ENCODE peak calls at places on chromosomes 4 and X, in ten cellular contexts. One of them, this sample, is unnamed.

GRCh38 chr4:66032571-66032970 is 362.3 kb upstream of the EPHA5 start:
- DNase-seq in heart right ventricle: no peak
- DNase-seq in sigmoid colon: no peak
- DNase-seq in uterus: no peak
- DNase-seq in IMR-90: no peak
- DNase-seq in tibial artery: no peak
- DNase-seq in adipocyte: no peak
- DNase-seq in effector memory CD4-positive, alpha-beta T cell: no peak
- DNase-seq in SJSA1: no peak
- DNase-seq in small intestine: no peak
- DNase-seq in this sample: no peak

GRCh38 chr4:74499986-74500781 is 55.2 kb downstream of the AREG start:
- DNase-seq in SJSA1: peak; percentile 43
- DNase-seq in heart right ventricle: no peak
- DNase-seq in effector memory CD4-positive, alpha-beta T cell: no peak
- DNase-seq in tibial artery: no peak
- DNase-seq in adipocyte: peak; percentile 4
- DNase-seq in small intestine: no peak
- DNase-seq in uterus: no peak
- DNase-seq in sigmoid colon: no peak
- DNase-seq in IMR-90: peak; percentile 38
- DNase-seq in this sample: no peak

GRCh38 chr4:171031338-171031737 is 781.9 kb upstream of the GALNTL6 start:
- DNase-seq in tibial artery: no peak
- DNase-seq in heart right ventricle: no peak
- DNase-seq in small intestine: no peak
- DNase-seq in effector memory CD4-positive, alpha-beta T cell: no peak
- DNase-seq in sigmoid colon: no peak
- DNase-seq in IMR-90: no peak
- DNase-seq in uterus: no peak
- DNase-seq in adipocyte: no peak
- DNase-seq in SJSA1: no peak
- DNase-seq in this sample: no peak

GRCh38 chr4:128364565-128364964 is 77.0 kb upstream of the PGRMC2 start:
- DNase-seq in adipocyte: no peak
- DNase-seq in effector memory CD4-positive, alpha-beta T cell: no peak
- DNase-seq in uterus: no peak
- DNase-seq in heart right ventricle: no peak
- DNase-seq in tibial artery: no peak
- DNase-seq in SJSA1: no peak
- DNase-seq in sigmoid colon: no peak
- DNase-seq in IMR-90: peak; percentile 74
- DNase-seq in small intestine: no peak
- DNase-seq in this sample: peak; percentile 65

GRCh38 chrX:42714981-42715688 is 62.8 kb downstream of the PPP1R2C start:
- DNase-seq in effector memory CD4-positive, alpha-beta T cell: peak; percentile 3
- DNase-seq in heart right ventricle: peak; percentile 17
- DNase-seq in tibial artery: peak; percentile 69
- DNase-seq in SJSA1: no peak
- DNase-seq in small intestine: peak; percentile 53
- DNase-seq in sigmoid colon: peak; percentile 63
- DNase-seq in adipocyte: peak; percentile 29
- DNase-seq in uterus: no peak
- DNase-seq in IMR-90: no peak
- DNase-seq in this sample: peak; percentile 77

GRCh38 chrX:25016938-25017598 is 1.3 kb upstream of the ARX start:
- DNase-seq in IMR-90: no peak
- DNase-seq in sigmoid colon: no peak
- DNase-seq in adipocyte: no peak
- DNase-seq in tibial artery: no peak
- DNase-seq in effector memory CD4-positive, alpha-beta T cell: no peak
- DNase-seq in small intestine: no peak
- DNase-seq in heart right ventricle: no peak
- DNase-seq in uterus: no peak
- DNase-seq in SJSA1: no peak
- DNase-seq in this sample: no peak

GRCh38 chr4:101349346-101350064 is 2.2 kb upstream of the PPP3CA start:
- DNase-seq in SJSA1: no peak
- DNase-seq in small intestine: peak; percentile 83
- DNase-seq in tibial artery: peak; percentile 79
- DNase-seq in heart right ventricle: peak; percentile 54
- DNase-seq in sigmoid colon: peak; percentile 81
- DNase-seq in adipocyte: peak; percentile 31
- DNase-seq in effector memory CD4-positive, alpha-beta T cell: no peak
- DNase-seq in uterus: peak; percentile 44
- DNase-seq in IMR-90: no peak
- DNase-seq in this sample: peak; percentile 88

GRCh38 chr4:55080174-55080865 is 45.1 kb downstream of the KDR start:
- DNase-seq in sigmoid colon: no peak
- DNase-seq in effector memory CD4-positive, alpha-beta T cell: no peak
- DNase-seq in tibial artery: no peak
- DNase-seq in SJSA1: no peak
- DNase-seq in small intestine: no peak
- DNase-seq in IMR-90: no peak
- DNase-seq in uterus: no peak
- DNase-seq in heart right ventricle: no peak
- DNase-seq in adipocyte: peak; percentile 38
- DNase-seq in this sample: no peak

DNA sequence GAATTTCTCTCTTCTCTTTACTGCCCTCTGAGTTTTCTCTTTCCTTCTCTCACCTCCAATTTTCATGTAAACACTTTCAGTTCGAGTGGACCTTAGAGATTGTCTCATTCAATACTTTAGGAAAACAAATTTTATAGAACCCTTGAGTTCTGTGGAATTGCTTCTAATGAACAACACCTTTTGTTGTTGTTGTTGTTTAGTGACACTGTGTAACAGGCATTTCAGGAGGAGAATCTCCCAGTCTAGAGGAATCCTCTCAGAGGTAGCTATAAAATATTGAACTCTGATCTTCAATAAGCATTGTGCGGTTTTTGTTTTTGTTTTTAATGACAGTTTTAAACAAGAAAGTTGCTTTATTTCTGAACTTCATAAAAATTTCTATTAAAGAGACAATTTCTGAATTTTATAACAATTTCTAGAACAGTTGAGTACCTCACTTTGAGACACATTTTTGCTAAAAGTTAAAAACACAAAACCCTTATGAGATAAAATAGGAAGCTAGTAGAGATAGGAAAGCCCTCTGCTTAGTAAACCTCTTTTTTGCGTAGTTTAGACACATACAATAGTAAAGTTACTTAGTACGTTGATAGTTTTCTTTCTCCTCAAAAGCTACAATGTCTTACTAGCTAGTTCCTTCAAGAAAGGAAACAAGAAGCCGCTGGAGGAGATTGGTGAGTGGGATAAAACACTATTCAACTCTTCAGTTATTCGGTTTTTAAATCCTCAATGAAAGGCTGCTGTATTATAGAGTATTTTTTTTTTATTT is 38.8 kb downstream of the CLCN3 start:
- DNase-seq in IMR-90: no peak
- DNase-seq in effector memory CD4-positive, alpha-beta T cell: no peak
- DNase-seq in tibial artery: no peak
- DNase-seq in sigmoid colon: no peak
- DNase-seq in SJSA1: no peak
- DNase-seq in heart right ventricle: no peak
- DNase-seq in small intestine: peak; percentile 26
- DNase-seq in adipocyte: peak; percentile 30
- DNase-seq in uterus: no peak
- DNase-seq in this sample: no peak
- H3K4me3 ChIP-seq in IMR-90: peak overlapping the region; percentile 61
- H3K4me3 ChIP-seq in effector memory CD4-positive, alpha-beta T cell: no peak overlapping the region
- H3K4me3 ChIP-seq in tibial artery: peak overlapping the region; percentile 57
- H3K4me3 ChIP-seq in sigmoid colon: peak overlapping the region; percentile 54
- H3K4me3 ChIP-seq in SJSA1: peak overlapping the region; percentile 38
- H3K4me3 ChIP-seq in heart right ventricle: peak overlapping the region; percentile 58
- H3K4me3 ChIP-seq in small intestine: no peak overlapping the region
- H3K4me3 ChIP-seq in adipocyte: peak overlapping the region; percentile 91
- H3K4me3 ChIP-seq in uterus: peak overlapping the region; percentile 35
- H3K4me3 ChIP-seq in this sample: no peak overlapping the region

DNA sequence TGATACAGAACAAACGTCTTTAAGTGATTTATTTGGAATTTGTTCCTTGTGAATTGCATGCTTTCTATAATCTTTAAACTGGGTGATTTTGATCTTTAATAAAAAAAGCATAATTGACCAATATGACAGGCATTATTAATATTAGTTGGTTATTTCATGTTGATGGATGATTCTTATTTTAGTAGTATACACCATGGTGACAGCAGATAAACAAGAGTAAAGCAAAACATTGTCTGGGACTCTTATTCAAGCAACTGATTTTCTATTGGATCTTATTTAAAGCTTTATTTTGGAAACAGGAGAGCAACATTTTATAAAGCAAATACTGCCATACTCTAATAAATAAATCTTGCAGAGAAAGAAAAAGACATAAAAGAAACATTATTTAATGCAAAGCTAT is 591.4 kb upstream of the GNPDA2 start:
- DNase-seq in adipocyte: no peak
- DNase-seq in SJSA1: no peak
- DNase-seq in small intestine: no peak
- DNase-seq in tibial artery: no peak
- DNase-seq in heart right ventricle: no peak
- DNase-seq in sigmoid colon: no peak
- DNase-seq in uterus: no peak
- DNase-seq in IMR-90: no peak
- DNase-seq in effector memory CD4-positive, alpha-beta T cell: no peak
- DNase-seq in this sample: no peak
- H3K9me3 ChIP-seq in adipocyte: no peaks in the 10 kb centered on the region
- H3K9me3 ChIP-seq in SJSA1: no peaks in the 10 kb centered on the region
- H3K9me3 ChIP-seq in small intestine: no peaks in the 10 kb centered on the region
- H3K9me3 ChIP-seq in tibial artery: no peaks in the 10 kb centered on the region
- H3K9me3 ChIP-seq in heart right ventricle: no peaks in the 10 kb centered on the region
- H3K9me3 ChIP-seq in sigmoid colon: no peaks in the 10 kb centered on the region
- H3K9me3 ChIP-seq in uterus: no peaks in the 10 kb centered on the region
- H3K9me3 ChIP-seq in IMR-90: peaks cover 2% of the 10 kb centered on the region
- H3K9me3 ChIP-seq in effector memory CD4-positive, alpha-beta T cell: no peaks in the 10 kb centered on the region
- H3K9me3 ChIP-seq in this sample: no peaks in the 10 kb centered on the region

GRCh38 chr4:41360214-41360910 is 103.6 kb downstream of the UCHL1 start:
- DNase-seq in effector memory CD4-positive, alpha-beta T cell: no peak
- DNase-seq in uterus: no peak
- DNase-seq in sigmoid colon: peak; percentile 81
- DNase-seq in small intestine: peak; percentile 24
- DNase-seq in heart right ventricle: peak; percentile 85
- DNase-seq in SJSA1: peak; percentile 50
- DNase-seq in adipocyte: peak; percentile 82
- DNase-seq in tibial artery: peak; percentile 88
- DNase-seq in IMR-90: peak; percentile 20
- DNase-seq in this sample: peak; percentile 90

GRCh38 chr4:41363384-41363981 is 106.8 kb downstream of the UCHL1 start:
- DNase-seq in adipocyte: peak; percentile 73
- DNase-seq in sigmoid colon: no peak
- DNase-seq in heart right ventricle: no peak
- DNase-seq in effector memory CD4-positive, alpha-beta T cell: no peak
- DNase-seq in uterus: peak; percentile 23
- DNase-seq in tibial artery: peak; percentile 75
- DNase-seq in IMR-90: no peak
- DNase-seq in SJSA1: peak; percentile 55
- DNase-seq in small intestine: no peak
- DNase-seq in this sample: peak; percentile 76

GRCh38 chr4:41362647-41363383 is 106.1 kb downstream of the UCHL1 start:
- DNase-seq in heart right ventricle: no peak
- DNase-seq in adipocyte: no peak
- DNase-seq in effector memory CD4-positive, alpha-beta T cell: no peak
- DNase-seq in SJSA1: peak; percentile 54
- DNase-seq in IMR-90: no peak
- DNase-seq in uterus: no peak
- DNase-seq in tibial artery: no peak
- DNase-seq in small intestine: no peak
- DNase-seq in sigmoid colon: no peak
- DNase-seq in this sample: peak; percentile 18

GRCh38 chr4:41360911-41361830 is 104.4 kb downstream of the UCHL1 start:
- DNase-seq in adipocyte: peak; percentile 65
- DNase-seq in heart right ventricle: peak; percentile 57
- DNase-seq in uterus: no peak
- DNase-seq in tibial artery: peak; percentile 80
- DNase-seq in SJSA1: no peak
- DNase-seq in effector memory CD4-positive, alpha-beta T cell: no peak
- DNase-seq in IMR-90: no peak
- DNase-seq in small intestine: no peak
- DNase-seq in sigmoid colon: peak; percentile 77
- DNase-seq in this sample: peak; percentile 68

DNA sequence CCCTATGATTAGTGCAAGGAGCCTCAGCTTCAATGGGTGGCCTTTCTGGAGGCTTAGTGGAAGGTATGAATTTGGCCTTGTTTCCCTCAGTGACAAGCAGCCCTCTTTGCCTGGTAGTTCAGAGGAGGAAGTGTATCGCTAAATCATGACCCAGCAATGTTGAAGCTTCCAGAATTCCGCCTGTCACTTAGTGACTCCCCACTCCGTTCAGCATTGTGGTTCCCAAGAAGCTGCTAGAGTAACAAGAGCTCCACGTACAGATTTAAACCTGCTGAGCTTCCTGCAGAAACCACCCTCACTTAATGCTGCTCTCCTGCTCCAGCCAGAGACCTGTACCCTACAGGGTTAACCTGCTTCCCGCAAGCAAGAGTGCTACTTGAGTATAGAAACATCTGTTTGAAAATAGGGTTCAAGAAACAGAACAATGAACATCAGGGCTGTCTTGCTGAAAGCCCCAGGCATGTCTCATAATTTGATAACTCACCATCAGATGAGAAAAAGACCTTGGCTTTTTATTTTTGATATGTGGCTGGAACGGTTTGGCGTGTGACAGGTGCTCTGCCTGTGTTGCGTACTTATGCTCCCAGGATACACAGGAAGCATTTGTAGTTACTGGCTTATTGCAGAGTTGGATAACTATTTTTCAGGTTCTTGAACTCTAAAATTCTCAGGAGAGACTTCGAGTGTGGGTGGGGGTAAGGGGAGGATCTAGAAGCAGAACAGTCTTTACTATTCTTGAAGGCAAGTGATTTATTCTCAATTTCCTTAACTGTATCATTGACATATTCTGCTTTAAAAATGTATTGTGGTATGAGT is 105.3 kb downstream of the UCHL1 start:
- DNase-seq in small intestine: no peak
- DNase-seq in effector memory CD4-positive, alpha-beta T cell: no peak
- DNase-seq in heart right ventricle: no peak
- DNase-seq in adipocyte: no peak
- DNase-seq in tibial artery: no peak
- DNase-seq in uterus: no peak
- DNase-seq in IMR-90: no peak
- DNase-seq in SJSA1: no peak
- DNase-seq in sigmoid colon: no peak
- DNase-seq in this sample: peak; percentile 66
- H3K4me1 ChIP-seq in small intestine: no peaks in the 10 kb centered on the region
- H3K4me1 ChIP-seq in effector memory CD4-positive, alpha-beta T cell: no peaks in the 10 kb centered on the region
- H3K4me1 ChIP-seq in heart right ventricle: peaks cover 41% of the 10 kb centered on the region
- H3K4me1 ChIP-seq in adipocyte: peaks cover 39% of the 10 kb centered on the region
- H3K4me1 ChIP-seq in tibial artery: peaks cover 3% of the 10 kb centered on the region
- H3K4me1 ChIP-seq in uterus: no peaks in the 10 kb centered on the region
- H3K4me1 ChIP-seq in IMR-90: no peaks in the 10 kb centered on the region
- H3K4me1 ChIP-seq in SJSA1: peaks cover 43% of the 10 kb centered on the region
- H3K4me1 ChIP-seq in sigmoid colon: peaks cover 14% of the 10 kb centered on the region
- H3K4me1 ChIP-seq in this sample: peaks cover 60% of the 10 kb centered on the region

DNA sequence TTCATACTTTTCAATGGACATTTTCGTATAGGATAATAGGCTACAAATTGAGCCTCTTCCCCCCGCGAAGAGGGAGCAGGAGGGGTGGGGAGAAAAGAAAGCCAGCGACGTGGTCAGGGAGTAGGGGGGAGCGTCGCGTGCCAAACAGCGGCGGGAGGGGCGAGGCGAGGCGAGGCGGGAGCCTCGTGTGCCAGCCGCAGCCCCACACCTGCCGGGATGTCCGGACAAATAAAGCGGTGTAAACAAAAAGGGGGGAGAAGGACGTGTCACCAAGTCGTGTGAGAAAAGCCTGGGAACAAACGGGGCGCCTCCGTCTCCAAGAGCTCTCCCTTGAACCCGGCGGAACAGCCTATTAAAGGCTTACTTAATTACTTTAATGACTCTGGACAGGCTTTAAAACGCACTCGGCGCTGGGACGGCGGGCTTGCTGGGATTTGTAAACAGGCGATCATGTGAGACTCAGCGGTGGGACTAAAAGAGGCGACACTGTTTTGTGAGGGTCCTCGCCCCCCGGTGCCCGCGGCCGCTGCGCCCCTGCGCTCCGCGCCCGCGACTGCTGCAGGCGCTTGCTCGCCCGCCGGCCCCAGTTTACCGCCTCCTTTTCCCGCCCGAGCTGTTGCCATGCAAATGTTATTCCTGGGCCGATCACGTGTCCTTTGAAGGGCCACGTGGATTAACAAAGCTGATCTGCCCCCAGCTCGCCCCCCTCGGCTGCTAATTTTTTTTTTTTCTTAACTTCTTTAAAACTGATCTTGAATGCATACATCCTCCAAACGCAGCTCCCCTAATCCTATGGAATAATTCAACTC is at the start of gene HELT:
- DNase-seq in tibial artery: no peak
- DNase-seq in sigmoid colon: no peak
- DNase-seq in SJSA1: no peak
- DNase-seq in effector memory CD4-positive, alpha-beta T cell: no peak
- DNase-seq in uterus: no peak
- DNase-seq in small intestine: no peak
- DNase-seq in IMR-90: no peak
- DNase-seq in adipocyte: no peak
- DNase-seq in heart right ventricle: no peak
- DNase-seq in this sample: no peak
- H3K4me3 ChIP-seq in tibial artery: peak within 1 kb of the TSS; percentile 44
- H3K4me3 ChIP-seq in sigmoid colon: no peak within 1 kb of the TSS
- H3K4me3 ChIP-seq in SJSA1: no peak within 1 kb of the TSS
- H3K4me3 ChIP-seq in effector memory CD4-positive, alpha-beta T cell: no peak within 1 kb of the TSS
- H3K4me3 ChIP-seq in uterus: no peak within 1 kb of the TSS
- H3K4me3 ChIP-seq in small intestine: no peak within 1 kb of the TSS
- H3K4me3 ChIP-seq in IMR-90: no peak within 1 kb of the TSS
- H3K4me3 ChIP-seq in adipocyte: no peak within 1 kb of the TSS
- H3K4me3 ChIP-seq in heart right ventricle: no peak within 1 kb of the TSS
- H3K4me3 ChIP-seq in this sample: no peak within 1 kb of the TSS